ENCODE peak calls at places on chromosomes 6 and 20, in ten cellular contexts. One of them, this sample, is unnamed.

GRCh38 chr20:23680151-23680550 is 8.7 kb downstream of the CST4 start:
- DNase-seq in HCT116: no peak
- DNase-seq in tibial nerve: no peak
- DNase-seq in LNCaP clone FGC: no peak
- DNase-seq in heart right ventricle: no peak
- DNase-seq in fibroblast of lung: no peak
- DNase-seq in breast epithelium: no peak
- DNase-seq in sigmoid colon: no peak
- DNase-seq in lower leg skin: no peak
- DNase-seq in Peyer's patch: no peak
- DNase-seq in this sample: no peak

GRCh38 chr20:50446351-50447101 is 63.7 kb upstream of the PTPN1 start:
- DNase-seq in lower leg skin: no peak
- DNase-seq in breast epithelium: no peak
- DNase-seq in Peyer's patch: peak; percentile 74
- DNase-seq in sigmoid colon: no peak
- DNase-seq in fibroblast of lung: no peak
- DNase-seq in tibial nerve: no peak
- DNase-seq in HCT116: no peak
- DNase-seq in heart right ventricle: no peak
- DNase-seq in LNCaP clone FGC: no peak
- DNase-seq in this sample: no peak

GRCh38 chr6:138847884-138848283 is 52.0 kb downstream of the ECT2L start:
- DNase-seq in HCT116: no peak
- DNase-seq in heart right ventricle: no peak
- DNase-seq in lower leg skin: no peak
- DNase-seq in Peyer's patch: no peak
- DNase-seq in fibroblast of lung: no peak
- DNase-seq in tibial nerve: no peak
- DNase-seq in LNCaP clone FGC: no peak
- DNase-seq in breast epithelium: no peak
- DNase-seq in sigmoid colon: no peak
- DNase-seq in this sample: no peak

GRCh38 chr20:49427751-49428518 is 54.5 kb downstream of the KCNB1 start:
- DNase-seq in tibial nerve: peak; percentile 49
- DNase-seq in lower leg skin: no peak
- DNase-seq in HCT116: no peak
- DNase-seq in breast epithelium: no peak
- DNase-seq in fibroblast of lung: no peak
- DNase-seq in heart right ventricle: peak; percentile 59
- DNase-seq in Peyer's patch: no peak
- DNase-seq in LNCaP clone FGC: no peak
- DNase-seq in sigmoid colon: no peak
- DNase-seq in this sample: no peak

GRCh38 chr20:63835031-63835858 is 4.2 kb upstream of the ZBTB46 start:
- DNase-seq in sigmoid colon: peak; percentile 93
- DNase-seq in HCT116: peak; percentile 90
- DNase-seq in breast epithelium: peak; percentile 88
- DNase-seq in Peyer's patch: peak; percentile 80
- DNase-seq in LNCaP clone FGC: peak; percentile 90
- DNase-seq in tibial nerve: peak; percentile 89
- DNase-seq in heart right ventricle: peak; percentile 92
- DNase-seq in fibroblast of lung: peak; percentile 98
- DNase-seq in lower leg skin: peak; percentile 95
- DNase-seq in this sample: peak; percentile 65

GRCh38 chr6:157151989-157152388 is 171.3 kb downstream of the TMEM242 start:
- DNase-seq in breast epithelium: no peak
- DNase-seq in fibroblast of lung: peak; percentile 96
- DNase-seq in tibial nerve: no peak
- DNase-seq in heart right ventricle: no peak
- DNase-seq in Peyer's patch: no peak
- DNase-seq in lower leg skin: no peak
- DNase-seq in sigmoid colon: no peak
- DNase-seq in HCT116: no peak
- DNase-seq in LNCaP clone FGC: no peak
- DNase-seq in this sample: no peak

GRCh38 chr6:14380421-14380820 is 262.8 kb downstream of the CD83 start:
- DNase-seq in breast epithelium: no peak
- DNase-seq in tibial nerve: no peak
- DNase-seq in HCT116: no peak
- DNase-seq in heart right ventricle: no peak
- DNase-seq in sigmoid colon: no peak
- DNase-seq in fibroblast of lung: peak; percentile 3
- DNase-seq in lower leg skin: no peak
- DNase-seq in LNCaP clone FGC: no peak
- DNase-seq in Peyer's patch: no peak
- DNase-seq in this sample: no peak

GRCh38 chr20:10508468-10509251 is 73.6 kb downstream of the SLX4IP start:
- DNase-seq in lower leg skin: no peak
- DNase-seq in HCT116: no peak
- DNase-seq in sigmoid colon: peak; percentile 82
- DNase-seq in Peyer's patch: no peak
- DNase-seq in breast epithelium: no peak
- DNase-seq in heart right ventricle: no peak
- DNase-seq in tibial nerve: peak; percentile 57
- DNase-seq in fibroblast of lung: peak; percentile 76
- DNase-seq in LNCaP clone FGC: no peak
- DNase-seq in this sample: no peak

GRCh38 chr6:88683734-88684133 is 279.7 kb downstream of the RNGTT start:
- DNase-seq in heart right ventricle: no peak
- DNase-seq in tibial nerve: no peak
- DNase-seq in Peyer's patch: no peak
- DNase-seq in breast epithelium: no peak
- DNase-seq in LNCaP clone FGC: no peak
- DNase-seq in HCT116: no peak
- DNase-seq in fibroblast of lung: peak; percentile 29
- DNase-seq in lower leg skin: no peak
- DNase-seq in sigmoid colon: no peak
- DNase-seq in this sample: no peak

DNA sequence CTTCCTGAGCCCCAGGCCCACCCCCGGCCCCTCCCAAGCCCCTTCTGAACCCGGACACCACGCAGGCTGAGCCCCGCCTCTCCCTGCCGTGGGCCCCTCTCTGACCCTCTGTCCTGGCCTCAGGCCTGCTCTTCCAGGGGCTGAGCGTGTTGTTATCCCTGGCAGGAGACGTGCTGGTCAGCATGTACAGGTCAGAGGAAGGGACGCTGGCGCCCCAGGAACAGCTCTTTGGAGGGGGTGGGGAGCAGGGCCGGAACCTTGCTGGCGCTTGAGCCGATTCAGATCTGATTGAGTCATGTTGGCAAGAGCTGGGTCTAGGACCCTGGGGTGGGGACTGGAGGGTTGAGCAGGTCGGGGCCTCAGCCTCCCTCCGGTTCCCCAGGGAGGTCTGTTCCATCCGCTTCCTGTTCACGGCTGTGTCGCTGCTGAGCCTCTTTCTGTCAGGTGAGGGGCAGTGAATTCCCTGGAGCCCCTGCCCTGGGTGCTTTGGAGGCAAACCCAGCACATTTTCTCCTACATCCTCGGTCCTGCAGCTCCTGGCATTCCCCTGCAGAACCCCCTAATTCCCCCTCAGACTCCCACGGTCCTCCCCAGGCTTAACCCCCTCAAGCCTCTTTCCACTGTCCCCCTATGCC is 1.9 kb downstream of the SPAG4 start:
- DNase-seq in breast epithelium: no peak
- DNase-seq in HCT116: no peak
- DNase-seq in sigmoid colon: peak; percentile 84
- DNase-seq in lower leg skin: peak; percentile 91
- DNase-seq in LNCaP clone FGC: no peak
- DNase-seq in fibroblast of lung: peak; percentile 49
- DNase-seq in Peyer's patch: peak; percentile 74
- DNase-seq in heart right ventricle: peak; percentile 43
- DNase-seq in tibial nerve: peak; percentile 27
- DNase-seq in this sample: no peak
- TF ChIP-seq CTCF in breast epithelium: peak; percentile 42
- TF ChIP-seq CTCF in HCT116: peak; percentile 47
- TF ChIP-seq CTCF in sigmoid colon: no peak
- TF ChIP-seq CTCF in lower leg skin: no peak
- TF ChIP-seq CTCF in LNCaP clone FGC: no peak
- TF ChIP-seq CTCF in fibroblast of lung: peak; percentile 39
- TF ChIP-seq CTCF in Peyer's patch: peak; percentile 31
- TF ChIP-seq CTCF in heart right ventricle: peak; percentile 40
- TF ChIP-seq CTCF in tibial nerve: peak; percentile 39
- TF ChIP-seq CTCF in this sample: no peak

DNA sequence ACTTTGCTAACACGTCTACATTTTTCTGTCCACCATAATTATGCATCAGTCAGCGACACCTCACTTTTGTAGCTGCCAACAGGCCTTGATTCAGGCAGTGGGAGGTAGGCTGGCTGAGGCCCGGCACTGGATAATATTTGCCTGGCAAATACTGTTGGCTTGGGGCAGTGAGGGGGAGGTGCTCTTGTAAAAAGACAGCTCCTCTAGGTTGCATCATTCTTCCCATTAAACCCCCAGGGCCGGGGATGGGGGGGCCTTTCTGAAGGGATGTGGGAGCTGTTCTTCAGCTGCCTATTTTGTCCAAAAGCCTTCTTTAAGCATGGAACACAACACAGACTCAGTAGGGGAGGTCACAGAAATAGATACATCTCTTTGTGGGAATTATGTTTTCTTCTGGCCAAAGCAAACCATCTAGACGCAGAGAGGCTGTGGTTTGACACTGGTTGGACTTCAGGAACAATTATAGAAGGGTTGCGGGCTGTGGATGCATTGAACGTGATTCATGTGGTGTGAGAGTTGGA is 338.3 kb upstream of the NT5E start:
- DNase-seq in fibroblast of lung: peak; percentile 45
- DNase-seq in Peyer's patch: no peak
- DNase-seq in tibial nerve: no peak
- DNase-seq in lower leg skin: no peak
- DNase-seq in heart right ventricle: no peak
- DNase-seq in LNCaP clone FGC: no peak
- DNase-seq in HCT116: no peak
- DNase-seq in breast epithelium: no peak
- DNase-seq in sigmoid colon: no peak
- DNase-seq in this sample: no peak
- TF ChIP-seq CTCF in fibroblast of lung: no peak
- TF ChIP-seq CTCF in Peyer's patch: no peak
- TF ChIP-seq CTCF in tibial nerve: no peak
- TF ChIP-seq CTCF in lower leg skin: no peak
- TF ChIP-seq CTCF in heart right ventricle: no peak
- TF ChIP-seq CTCF in LNCaP clone FGC: no peak
- TF ChIP-seq CTCF in HCT116: no peak
- TF ChIP-seq CTCF in breast epithelium: no peak
- TF ChIP-seq CTCF in sigmoid colon: no peak
- TF ChIP-seq CTCF in this sample: no peak

GRCh38 chr20:21509597-21510331 is 4.1 kb downstream of the NKX2-2 start:
- DNase-seq in lower leg skin: no peak
- DNase-seq in HCT116: no peak
- DNase-seq in tibial nerve: no peak
- DNase-seq in Peyer's patch: no peak
- DNase-seq in heart right ventricle: no peak
- DNase-seq in LNCaP clone FGC: no peak
- DNase-seq in fibroblast of lung: peak; percentile 67
- DNase-seq in breast epithelium: no peak
- DNase-seq in sigmoid colon: no peak
- DNase-seq in this sample: no peak
- TF ChIP-seq CTCF in lower leg skin: no peak
- TF ChIP-seq CTCF in HCT116: no peak
- TF ChIP-seq CTCF in tibial nerve: no peak
- TF ChIP-seq CTCF in Peyer's patch: no peak
- TF ChIP-seq CTCF in heart right ventricle: no peak
- TF ChIP-seq CTCF in LNCaP clone FGC: no peak
- TF ChIP-seq CTCF in fibroblast of lung: peak; percentile 7
- TF ChIP-seq CTCF in breast epithelium: no peak
- TF ChIP-seq CTCF in sigmoid colon: no peak
- TF ChIP-seq CTCF in this sample: no peak

GRCh38 chr6:10933126-10933525 is 46.3 kb downstream of the SYCP2L start:
- DNase-seq in LNCaP clone FGC: peak; percentile 85
- DNase-seq in breast epithelium: no peak
- DNase-seq in fibroblast of lung: no peak
- DNase-seq in sigmoid colon: no peak
- DNase-seq in tibial nerve: no peak
- DNase-seq in heart right ventricle: no peak
- DNase-seq in HCT116: no peak
- DNase-seq in lower leg skin: no peak
- DNase-seq in Peyer's patch: no peak
- DNase-seq in this sample: no peak
- TF ChIP-seq CTCF in LNCaP clone FGC: no peak
- TF ChIP-seq CTCF in breast epithelium: no peak
- TF ChIP-seq CTCF in fibroblast of lung: no peak
- TF ChIP-seq CTCF in sigmoid colon: no peak
- TF ChIP-seq CTCF in tibial nerve: no peak
- TF ChIP-seq CTCF in heart right ventricle: no peak
- TF ChIP-seq CTCF in HCT116: no peak
- TF ChIP-seq CTCF in lower leg skin: no peak
- TF ChIP-seq CTCF in Peyer's patch: no peak
- TF ChIP-seq CTCF in this sample: no peak

DNA sequence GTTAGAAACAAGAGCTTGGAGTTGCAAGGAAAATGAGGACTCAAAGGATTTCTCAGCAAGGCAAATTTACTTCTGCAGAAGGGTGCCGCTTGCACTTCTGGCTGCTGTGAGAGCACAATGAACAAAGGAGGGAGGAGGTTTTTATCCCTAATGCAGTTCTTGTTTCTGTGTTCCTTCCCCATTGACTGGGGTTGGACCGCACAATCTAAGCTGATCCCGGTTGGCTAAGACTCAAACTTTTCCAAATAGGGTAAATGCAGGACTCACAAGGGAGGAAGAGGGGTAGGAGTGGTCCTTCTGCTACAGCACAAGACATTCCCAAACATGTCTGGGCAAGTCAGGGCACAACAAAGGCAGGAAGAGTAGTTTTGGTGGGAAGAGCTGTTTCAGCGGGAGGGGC is 249.6 kb upstream of the MOCS1 start:
- DNase-seq in fibroblast of lung: no peak
- DNase-seq in tibial nerve: no peak
- DNase-seq in sigmoid colon: no peak
- DNase-seq in lower leg skin: no peak
- DNase-seq in LNCaP clone FGC: no peak
- DNase-seq in HCT116: no peak
- DNase-seq in breast epithelium: no peak
- DNase-seq in heart right ventricle: no peak
- DNase-seq in Peyer's patch: no peak
- DNase-seq in this sample: no peak
- TF ChIP-seq CTCF in fibroblast of lung: no peak
- TF ChIP-seq CTCF in tibial nerve: no peak
- TF ChIP-seq CTCF in sigmoid colon: no peak
- TF ChIP-seq CTCF in lower leg skin: no peak
- TF ChIP-seq CTCF in LNCaP clone FGC: no peak
- TF ChIP-seq CTCF in HCT116: no peak
- TF ChIP-seq CTCF in breast epithelium: no peak
- TF ChIP-seq CTCF in heart right ventricle: no peak
- TF ChIP-seq CTCF in Peyer's patch: no peak
- TF ChIP-seq CTCF in this sample: no peak

DNA sequence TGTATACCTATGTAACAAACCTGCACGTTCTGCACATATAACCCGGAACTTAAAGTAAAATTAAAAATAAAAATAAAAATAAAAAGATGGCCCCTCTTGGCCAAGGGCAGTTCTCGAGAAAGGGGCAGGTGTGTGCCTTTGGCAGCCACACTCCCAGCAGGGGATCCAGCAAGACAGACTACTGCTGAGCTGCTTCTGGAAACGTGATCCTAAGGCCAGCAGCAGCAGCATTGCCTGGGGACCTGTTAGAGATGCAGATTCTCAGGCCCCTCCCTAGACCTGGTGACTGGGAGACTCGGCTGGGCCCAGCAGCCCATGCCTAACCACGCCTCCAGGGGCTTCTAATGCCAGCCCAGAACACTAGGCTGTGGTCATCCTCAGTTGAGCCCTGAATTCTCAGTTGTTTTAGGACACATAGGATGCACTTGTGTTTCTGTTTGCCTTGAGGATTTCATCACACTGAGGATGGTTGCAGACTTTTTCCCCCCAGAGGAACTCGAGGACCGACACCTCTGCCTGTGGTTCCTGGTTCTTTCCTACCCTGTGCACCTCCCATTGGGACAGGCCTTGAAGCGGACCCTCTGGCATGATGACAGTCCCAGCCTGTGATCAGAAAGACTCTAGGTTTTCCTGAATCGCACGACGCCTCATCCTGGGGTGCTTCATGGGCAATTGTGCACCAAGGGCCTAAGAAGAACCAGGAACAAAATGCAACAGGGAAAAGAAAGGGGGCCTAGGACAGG is 105.9 kb downstream of the TOX2 start:
- DNase-seq in tibial nerve: no peak
- DNase-seq in HCT116: no peak
- DNase-seq in sigmoid colon: no peak
- DNase-seq in breast epithelium: no peak
- DNase-seq in lower leg skin: peak; percentile 69
- DNase-seq in fibroblast of lung: no peak
- DNase-seq in heart right ventricle: no peak
- DNase-seq in Peyer's patch: no peak
- DNase-seq in LNCaP clone FGC: no peak
- DNase-seq in this sample: no peak
- TF ChIP-seq CTCF in tibial nerve: no peak
- TF ChIP-seq CTCF in HCT116: no peak
- TF ChIP-seq CTCF in sigmoid colon: no peak
- TF ChIP-seq CTCF in breast epithelium: no peak
- TF ChIP-seq CTCF in lower leg skin: no peak
- TF ChIP-seq CTCF in fibroblast of lung: no peak
- TF ChIP-seq CTCF in heart right ventricle: no peak
- TF ChIP-seq CTCF in Peyer's patch: no peak
- TF ChIP-seq CTCF in LNCaP clone FGC: no peak
- TF ChIP-seq CTCF in this sample: no peak

This sample was measured in mesothelial cell of epicardium.